ENCODE peak calls at places on chromosomes 11 and 22, in four cellular contexts. One of them, this sample, is unnamed.

GRCh38 chr11:35525501-35526175 is at the start of gene PAMR1:
- DNase-seq in H1: peak
- DNase-seq in HepG2: no peak
- DNase-seq in HCT116: no peak
- DNase-seq in this sample: peak

GRCh38 chr22:19892249-19892879 is 37.7 kb upstream of the GNB1L start:
- DNase-seq in H1: no peak
- DNase-seq in HepG2: peak
- DNase-seq in HCT116: no peak
- DNase-seq in this sample: no peak

GRCh38 chr11:65411681-65412070 is 10.9 kb upstream of the NEAT1 start:
- DNase-seq in H1: no peak
- DNase-seq in HepG2: no peak
- DNase-seq in HCT116: no peak
- DNase-seq in this sample: no peak

GRCh38 chr22:50730013-50730891 is 7.8 kb upstream of the ACR start:
- DNase-seq in H1: no peak
- DNase-seq in HepG2: no peak
- DNase-seq in HCT116: no peak
- DNase-seq in this sample: no peak

GRCh38 chr11:14499178-14499559 is 442 bp downstream of the COPB1 start:
- DNase-seq in H1: no peak
- DNase-seq in HepG2: peak
- DNase-seq in HCT116: no peak
- DNase-seq in this sample: peak

GRCh38 chr11:108790501-108791299 is 125.8 kb downstream of the DDX10 start:
- DNase-seq in H1: no peak
- DNase-seq in HepG2: no peak
- DNase-seq in HCT116: no peak
- DNase-seq in this sample: no peak

GRCh38 chr22:45642966-45643365 is 28.7 kb upstream of the ATXN10 start:
- DNase-seq in H1: no peak
- DNase-seq in HepG2: no peak
- DNase-seq in HCT116: no peak
- DNase-seq in this sample: no peak

GRCh38 chr11:130001491-130002351 is 914 bp downstream of the PRDM10 start:
- DNase-seq in H1: no peak
- DNase-seq in HepG2: peak
- DNase-seq in HCT116: no peak
- DNase-seq in this sample: peak

GRCh38 chr11:20197881-20198280 is 37.6 kb upstream of the DBX1 start:
- DNase-seq in H1: no peak
- DNase-seq in HepG2: no peak
- DNase-seq in HCT116: no peak
- DNase-seq in this sample: no peak

GRCh38 chr11:94563176-94563847 is 3.9 kb upstream of the PIWIL4 start:
- DNase-seq in H1: no peak
- DNase-seq in HepG2: no peak
- DNase-seq in HCT116: no peak
- DNase-seq in this sample: peak

GRCh38 chr11:125957623-125958330 is 11.9 kb downstream of the VSIG10L2 start:
- DNase-seq in H1: no peak
- DNase-seq in HepG2: no peak
- DNase-seq in HCT116: no peak
- DNase-seq in this sample: peak

GRCh38 chr11:107427569-107428180 is 29.9 kb downstream of the CWF19L2 start:
- DNase-seq in H1: no peak
- DNase-seq in HepG2: peak
- DNase-seq in HCT116: no peak
- DNase-seq in this sample: no peak

GRCh38 chr22:47199261-47199948 is 437.0 kb downstream of the TBC1D22A start:
- DNase-seq in H1: no peak
- DNase-seq in HepG2: no peak
- DNase-seq in HCT116: no peak
- DNase-seq in this sample: no peak

GRCh38 chr11:15912825-15913224 is 443.5 kb downstream of the SOX6 start:
- DNase-seq in H1: no peak
- DNase-seq in HepG2: no peak
- DNase-seq in HCT116: no peak
- DNase-seq in this sample: no peak

GRCh38 chr11:60265373-60266214 is 14.9 kb upstream of the MS4A4A start:
- DNase-seq in H1: no peak
- DNase-seq in HepG2: peak
- DNase-seq in HCT116: peak
- DNase-seq in this sample: peak

DNA sequence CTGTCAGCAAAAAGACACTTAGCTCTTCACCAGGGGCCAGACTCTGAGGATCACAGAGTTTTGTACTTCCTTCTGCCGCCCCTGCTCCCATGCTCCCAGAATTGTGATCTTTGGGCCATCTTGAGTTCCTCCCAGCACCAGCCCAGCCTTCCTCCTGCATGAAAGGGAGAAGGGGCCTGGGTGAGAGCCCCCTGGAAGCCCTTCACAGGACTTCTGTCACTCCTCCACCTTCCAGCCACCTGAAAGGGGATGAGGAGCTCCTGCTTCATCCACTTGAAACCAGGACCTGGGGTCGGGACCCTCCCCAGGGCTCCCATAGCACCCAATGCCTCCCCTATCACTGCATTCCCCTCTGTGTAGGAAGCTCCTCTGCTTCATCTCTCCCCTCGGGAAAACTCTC is 174.2 kb downstream of the BUD13 start:
- DNase-seq in H1: no peak
- DNase-seq in HepG2: no peak
- DNase-seq in HCT116: no peak
- DNase-seq in this sample: no peak
- TF ChIP-seq JUND in H1: no peak
- TF ChIP-seq JUND in HepG2: no peak
- TF ChIP-seq JUND in HCT116: no peak
- TF ChIP-seq JUND in this sample: no peak

GRCh38 chr11:133953571-133953970 is 3.2 kb downstream of the IGSF9B start:
- DNase-seq in H1: no peak
- DNase-seq in HepG2: no peak
- DNase-seq in HCT116: no peak
- DNase-seq in this sample: no peak

GRCh38 chr11:133956650-133957633 is at the start of gene IGSF9B:
- DNase-seq in H1: peak
- DNase-seq in HepG2: no peak
- DNase-seq in HCT116: peak
- DNase-seq in this sample: peak

GRCh38 chr11:133955945-133956421 is 785 bp downstream of the IGSF9B start:
- DNase-seq in H1: no peak
- DNase-seq in HepG2: no peak
- DNase-seq in HCT116: no peak
- DNase-seq in this sample: no peak

GRCh38 chr11:133953999-133954398 is 2.8 kb downstream of the IGSF9B start:
- DNase-seq in H1: no peak
- DNase-seq in HepG2: no peak
- DNase-seq in HCT116: no peak
- DNase-seq in this sample: no peak

GRCh38 chr11:133955091-133955846 is 1.5 kb downstream of the IGSF9B start:
- DNase-seq in H1: no peak
- DNase-seq in HepG2: no peak
- DNase-seq in HCT116: no peak
- DNase-seq in this sample: no peak
- TF ChIP-seq JUND in H1: peak
- TF ChIP-seq JUND in HepG2: no peak
- TF ChIP-seq JUND in HCT116: no peak
- TF ChIP-seq JUND in this sample: no peak

DNA sequence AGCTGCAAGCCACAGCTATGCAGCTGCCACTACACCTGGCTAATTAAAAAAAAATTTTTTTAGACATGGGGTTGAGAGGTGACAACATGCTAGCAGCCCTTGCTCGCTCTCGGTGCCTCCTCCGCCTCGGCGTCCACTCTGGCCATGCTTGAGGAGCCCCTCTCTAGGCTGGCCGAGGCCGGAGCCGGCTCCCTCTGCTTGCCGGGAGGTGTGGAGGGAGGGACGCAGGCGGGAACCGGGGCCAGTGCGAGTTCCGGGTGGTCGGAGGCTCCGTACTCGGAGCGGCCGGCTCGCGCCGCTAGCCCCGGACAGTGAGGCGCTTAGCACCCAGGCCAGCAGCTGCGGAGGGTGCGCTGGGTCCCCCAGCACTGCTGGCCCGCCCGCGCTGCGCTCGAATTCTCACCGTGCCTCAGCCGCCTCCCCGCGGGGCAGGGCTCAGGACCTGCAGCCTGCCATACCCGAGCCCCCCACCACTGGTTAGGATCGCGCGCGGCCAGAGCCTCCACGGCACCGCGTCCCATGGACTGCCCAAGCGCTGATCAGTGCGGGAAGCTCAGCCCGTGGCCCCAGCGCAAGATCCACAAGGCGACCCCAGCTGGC is 10.7 kb downstream of the MYO18B start:
- DNase-seq in H1: no peak
- DNase-seq in HepG2: no peak
- DNase-seq in HCT116: no peak
- DNase-seq in this sample: no peak
- TF ChIP-seq JUND in H1: no peak
- TF ChIP-seq JUND in HepG2: no peak
- TF ChIP-seq JUND in HCT116: no peak
- TF ChIP-seq JUND in this sample: no peak

DNA sequence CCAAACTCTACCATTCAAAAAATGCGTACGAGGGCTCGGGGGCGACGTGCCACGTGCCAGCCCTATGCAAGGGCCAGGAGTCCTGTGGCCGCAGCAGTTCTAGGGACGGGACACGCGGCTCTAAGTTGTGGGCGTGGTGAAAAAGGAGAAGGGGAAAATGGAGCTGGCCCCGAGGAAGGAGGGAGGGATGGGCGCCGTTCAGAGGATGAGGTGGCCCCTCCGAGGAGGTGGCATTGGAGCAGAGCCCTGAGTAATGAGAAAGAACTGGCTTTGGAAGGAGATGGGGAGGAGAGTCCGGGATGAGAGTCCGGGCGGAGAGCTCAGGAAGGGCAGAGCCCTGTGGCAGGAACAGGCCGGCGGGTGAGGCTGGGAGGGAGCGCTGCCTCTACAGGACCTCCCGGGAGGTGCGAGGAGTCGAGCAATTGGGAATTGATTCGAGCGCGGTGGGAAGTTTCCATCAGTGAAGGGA is 21.0 kb downstream of the OTUB1 start:
- DNase-seq in H1: no peak
- DNase-seq in HepG2: no peak
- DNase-seq in HCT116: no peak
- DNase-seq in this sample: no peak
- TF ChIP-seq JUND in H1: no peak
- TF ChIP-seq JUND in HepG2: no peak
- TF ChIP-seq JUND in HCT116: no peak
- TF ChIP-seq JUND in this sample: no peak

GRCh38 chr22:36280379-36280778 is 27.4 kb downstream of the APOL1 start:
- DNase-seq in H1: no peak
- DNase-seq in HepG2: no peak
- DNase-seq in HCT116: no peak
- DNase-seq in this sample: no peak

GRCh38 chr22:36279219-36279666 is 26.3 kb downstream of the APOL1 start:
- DNase-seq in H1: no peak
- DNase-seq in HepG2: peak
- DNase-seq in HCT116: no peak
- DNase-seq in this sample: no peak

GRCh38 chr22:36277482-36278291 is 24.8 kb downstream of the APOL1 start:
- DNase-seq in H1: peak
- DNase-seq in HepG2: peak
- DNase-seq in HCT116: peak
- DNase-seq in this sample: peak

DNA sequence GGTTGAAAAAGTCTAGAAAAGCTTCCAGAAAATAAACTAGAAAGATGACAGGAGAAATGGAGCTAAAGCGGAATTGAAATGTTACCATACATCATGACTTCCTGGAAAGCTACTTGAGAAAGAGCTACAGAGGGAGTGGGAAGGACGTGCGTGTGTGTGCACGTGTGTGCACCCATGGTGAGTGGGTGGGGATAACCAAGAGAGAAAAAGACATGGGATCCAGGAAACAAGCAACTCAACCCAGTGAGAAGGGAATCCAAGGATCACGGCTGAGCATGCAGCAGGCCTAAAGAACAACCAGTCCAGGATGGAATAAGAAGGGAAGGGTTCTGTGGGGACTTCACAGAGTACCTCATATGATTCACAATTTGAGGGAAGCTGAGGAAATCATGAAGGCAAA is 21.6 kb downstream of the APOL1 start:
- DNase-seq in H1: no peak
- DNase-seq in HepG2: no peak
- DNase-seq in HCT116: no peak
- DNase-seq in this sample: no peak
- TF ChIP-seq JUND in H1: no peak
- TF ChIP-seq JUND in HepG2: no peak
- TF ChIP-seq JUND in HCT116: no peak
- TF ChIP-seq JUND in this sample: no peak

GRCh38 chr11:43825217-43825816 is 55.3 kb upstream of the ALKBH3 start:
- DNase-seq in H1: no peak
- DNase-seq in HepG2: peak
- DNase-seq in HCT116: peak
- DNase-seq in this sample: peak
- TF ChIP-seq JUND in H1: no peak
- TF ChIP-seq JUND in HepG2: no peak
- TF ChIP-seq JUND in HCT116: no peak
- TF ChIP-seq JUND in this sample: no peak

DNA sequence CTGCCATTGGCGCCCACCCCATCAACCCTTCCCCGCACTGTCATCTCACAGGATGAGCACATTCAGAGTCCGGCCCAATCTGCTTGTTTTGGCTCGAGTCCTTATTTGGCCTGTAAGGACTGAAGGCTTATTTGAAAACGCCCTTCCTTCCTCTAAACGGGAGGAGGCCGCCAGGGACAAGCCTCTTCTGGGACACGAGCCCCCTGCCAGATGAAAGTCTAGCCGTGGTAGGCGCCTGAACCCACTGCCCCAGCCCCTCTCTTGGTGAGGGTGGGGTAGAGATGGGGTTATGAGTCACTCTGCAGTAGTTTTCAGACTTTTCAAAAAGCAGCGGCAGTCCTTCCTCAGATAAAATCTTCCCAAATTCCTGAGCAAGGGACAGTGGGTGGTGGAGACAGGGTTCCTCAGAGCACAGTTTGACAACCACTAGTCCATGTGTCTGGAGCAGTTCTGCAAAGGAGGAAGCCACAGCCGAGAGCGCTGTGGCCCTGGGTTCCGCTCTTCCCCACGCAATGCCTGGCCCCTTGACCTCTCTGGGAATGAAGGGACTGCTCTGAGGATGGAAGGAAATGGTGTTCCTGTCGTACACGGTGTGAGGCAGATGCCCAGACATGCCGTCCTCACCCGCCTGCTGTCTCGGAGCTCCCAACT is 57.0 kb downstream of the MYH9 start:
- DNase-seq in H1: no peak
- DNase-seq in HepG2: no peak
- DNase-seq in HCT116: no peak
- DNase-seq in this sample: no peak
- TF ChIP-seq JUND in H1: no peak
- TF ChIP-seq JUND in HepG2: no peak
- TF ChIP-seq JUND in HCT116: no peak
- TF ChIP-seq JUND in this sample: no peak

This sample was measured in T47D.